ENCODE peak calls at places on chromosomes 16 and 17, in four cellular contexts. N is GM23338; Z is CD4-positive, CD25-positive, alpha-beta regulatory T cell; T is breast epithelium. S is an unnamed sample. For H3K27me3, the result is how much of the 10 kb centered on the place peaks cover.

GRCh38 chr17:18143044-18143936 is 34.7 kb downstream of the MYO15A start:
- DNase-seq in N (peak), Z (no peak), T (no peak), S (no peak)

GRCh38 chr17:45021607-45022287 is 29.7 kb downstream of the DCAKD start:
- DNase-seq in N (peak), Z (peak), T (peak), S (peak)

GRCh38 chr17:30224419-30224960 is 11.0 kb downstream of the SLC6A4 start:
- DNase-seq in N (no peak), Z (no peak), T (no peak), S (no peak)

GRCh38 chr17:47204722-47205418 is 4.3 kb upstream of the MYL4 start:
- DNase-seq in N (no peak), Z (peak), T (no peak), S (no peak)

GRCh38 chr16:54505479-54506247 is 219.1 kb upstream of the IRX3 start:
- DNase-seq in N (no peak), Z (no peak), T (no peak), S (no peak)

GRCh38 chr16:8346291-8346690 is 244.0 kb downstream of the TMEM114 start:
- DNase-seq in N (peak), Z (no peak), T (no peak), S (no peak)

GRCh38 chr16:48535831-48536599 is 74.0 kb downstream of the N4BP1 start:
- DNase-seq in N (peak), Z (no peak), T (peak), S (peak)

GRCh38 chr17:16197276-16197675 is 18.1 kb downstream of the NCOR1 start:
- DNase-seq in N (no peak), Z (no peak), T (no peak), S (no peak)

GRCh38 chr17:31581491-31581890 is 190.0 kb downstream of the RAB11FIP4 start:
- DNase-seq in N (no peak), Z (no peak), T (no peak), S (no peak)

GRCh38 chr17:33811984-33812383 is 443.1 kb upstream of the CCL2 start:
- DNase-seq in N (no peak), Z (no peak), T (no peak), S (no peak)

GRCh38 chr16:912684-913613 is 57.8 kb downstream of the LMF1 start:
- DNase-seq in N (no peak), Z (no peak), T (no peak), S (no peak)

GRCh38 chr16:71883193-71883848 is 661 bp downstream of the ZNF821 start:
- DNase-seq in N (peak), Z (peak), T (no peak), S (peak)

GRCh38 chr16:75319513-75320401 is 68.3 kb upstream of the BCAR1 start:
- DNase-seq in N (no peak), Z (peak), T (no peak), S (peak)

GRCh38 chr17:69175812-69176517 is 34.3 kb upstream of the ABCA6 start:
- DNase-seq in N (no peak), Z (no peak), T (no peak), S (peak)

GRCh38 chr17:7260601-7261376 is 1.5 kb downstream of the CLDN7 start:
- DNase-seq in N (peak), Z (peak), T (peak), S (no peak)

GRCh38 chr17:7261377-7262191 is 694 bp downstream of the CLDN7 start:
- DNase-seq in N (peak), Z (peak), T (no peak), S (no peak)

GRCh38 chr17:7262192-7263070 is at the start of gene CLDN7:
- DNase-seq in N (peak), Z (no peak), T (peak), S (no peak)

GRCh38 chr17:7263801-7264078 is 1.5 kb upstream of the CLDN7 start:
- DNase-seq in N (peak), Z (no peak), T (no peak), S (no peak)

DNA sequence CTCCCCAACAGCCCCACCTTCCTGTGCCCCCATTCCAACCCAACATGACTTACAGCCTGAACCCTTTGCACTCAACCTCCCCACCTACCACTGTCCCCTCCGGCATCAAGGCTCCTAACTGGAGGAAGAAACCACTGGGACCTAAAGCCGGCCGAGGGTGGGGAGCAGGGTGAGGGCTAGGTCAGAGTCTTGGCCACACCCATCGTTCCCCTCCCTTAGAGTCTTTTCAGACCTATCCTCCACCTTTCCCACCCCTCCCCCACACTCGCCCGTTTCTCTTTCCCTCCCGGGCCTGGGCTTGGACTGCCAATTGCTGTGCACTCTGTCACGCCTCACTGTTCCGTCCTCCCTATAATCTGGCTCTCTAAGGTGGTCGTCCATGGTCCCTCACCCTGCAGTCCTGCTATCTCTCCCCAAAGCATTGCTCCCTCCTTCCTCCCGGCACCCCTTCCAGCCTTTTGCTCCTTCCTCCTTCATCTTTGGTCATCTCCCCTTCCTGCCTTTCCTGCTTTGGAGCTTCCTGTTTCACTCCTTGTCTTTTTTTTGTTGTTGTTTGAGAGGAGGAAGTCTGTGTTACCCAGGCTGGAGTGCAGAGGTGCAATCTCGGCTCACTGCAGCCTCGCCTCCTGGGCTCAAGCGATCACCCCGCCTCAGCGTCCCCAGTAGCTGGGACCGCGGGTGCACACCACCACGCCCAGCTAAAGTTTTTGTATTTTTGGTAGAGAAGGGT is 958 bp upstream of the CLDN7 start:
- DNase-seq in N (peak), Z (no peak), T (peak), S (no peak)
- H3K27ac ChIP-seq in N (peak), Z (no peak), T (peak), S (peak)

GRCh38 chr16:58261263-58261662 is 33.6 kb downstream of the PRSS54 start:
- DNase-seq in N (no peak), Z (no peak), T (no peak), S (no peak)
- H3K27me3 ChIP-seq in N (under half), Z (under half), T (under half), S (under half)

GRCh38 chr17:49752508-49752907 is 11.4 kb downstream of the FAM117A start:
- DNase-seq in N (no peak), Z (no peak), T (no peak), S (no peak)
- H3K27ac ChIP-seq in N (peak), Z (peak), T (no peak), S (no peak)

DNA sequence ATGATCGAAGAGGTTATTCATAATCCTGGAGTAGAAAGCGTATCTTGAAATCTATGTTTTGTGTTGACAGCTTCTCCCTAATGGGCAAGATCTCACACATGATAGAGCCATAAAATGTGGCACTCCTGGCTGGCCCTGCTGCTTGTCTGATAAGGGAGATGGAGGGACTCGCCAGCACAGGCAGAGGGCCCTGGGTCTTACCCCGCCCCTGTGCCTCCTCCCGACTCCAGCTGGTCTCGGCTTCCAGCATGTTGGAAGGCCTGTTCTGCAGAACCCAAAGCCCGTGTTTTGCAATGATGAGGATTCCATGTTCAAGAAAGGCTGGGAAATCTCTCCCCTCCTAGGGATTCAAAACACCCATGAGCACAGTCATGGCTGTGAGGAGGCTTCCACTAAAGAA is 106.7 kb upstream of the SDK2 start:
- DNase-seq in N (no peak), Z (no peak), T (no peak), S (no peak)
- H3K27me3 ChIP-seq in N (under half), Z (under half), T (under half), S (under half)

GRCh38 chr17:64172510-64172909 is 42.6 kb upstream of the ERN1 start:
- DNase-seq in N (no peak), Z (no peak), T (no peak), S (no peak)

GRCh38 chr17:64174686-64175456 is 44.9 kb upstream of the ERN1 start:
- DNase-seq in N (no peak), Z (no peak), T (no peak), S (no peak)

GRCh38 chr17:64176556-64176955 is 46.6 kb upstream of the ERN1 start:
- DNase-seq in N (no peak), Z (no peak), T (no peak), S (no peak)

GRCh38 chr17:64171041-64171440 is 41.1 kb upstream of the ERN1 start:
- DNase-seq in N (no peak), Z (no peak), T (no peak), S (peak)

GRCh38 chr17:64173646-64174045 is 43.7 kb upstream of the ERN1 start:
- DNase-seq in N (no peak), Z (no peak), T (no peak), S (no peak)
- H3K27ac ChIP-seq in N (no peak), Z (no peak), T (no peak), S (no peak)

DNA sequence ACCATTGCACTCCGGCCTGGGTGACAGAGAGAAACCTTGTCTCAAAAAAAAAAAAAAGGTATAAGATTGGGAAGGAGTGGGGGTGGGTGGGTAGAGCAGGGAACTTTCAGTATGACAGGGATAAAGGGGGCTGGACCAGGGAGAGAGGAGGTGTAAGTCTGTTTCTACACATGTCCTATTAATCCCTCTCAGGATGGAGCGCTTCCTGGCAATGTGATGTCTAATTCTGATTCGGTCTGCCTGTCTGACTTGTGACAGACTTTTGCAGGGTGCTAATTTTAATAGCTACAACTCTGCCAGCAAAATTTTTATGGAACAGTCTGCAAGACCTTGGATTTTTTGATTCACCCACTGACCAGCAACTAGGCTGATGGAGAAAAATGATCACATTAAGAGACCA is 53.8 kb upstream of the SLC25A19 start:
- DNase-seq in N (no peak), Z (no peak), T (no peak), S (no peak)
- H3K27me3 ChIP-seq in N (under half), Z (under half), T (under half), S (under half)

DNA sequence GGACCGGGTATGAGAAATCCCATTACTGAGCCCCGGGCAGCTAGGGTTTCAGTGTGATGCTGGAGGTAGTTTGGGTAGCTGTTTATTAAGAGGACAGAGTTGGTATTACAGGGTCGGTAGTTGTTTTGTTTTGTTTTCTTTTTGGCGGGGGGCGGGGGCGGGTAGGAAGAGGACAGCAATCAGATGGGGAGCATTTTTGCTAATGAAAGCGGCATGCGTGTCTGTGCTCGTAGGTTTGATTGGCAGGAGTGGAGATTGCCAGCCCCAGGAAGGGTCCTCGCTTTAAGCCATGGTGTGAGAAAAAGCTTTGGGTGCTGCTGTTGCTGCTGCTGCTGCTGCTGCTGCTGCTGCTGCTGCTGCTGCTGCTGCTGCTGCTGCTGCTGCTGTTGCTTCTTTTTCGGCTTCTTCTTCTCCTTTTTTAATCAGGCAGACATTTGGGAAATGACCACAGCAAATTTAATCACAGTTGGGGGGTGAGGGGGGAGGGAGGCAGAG is 498.5 kb upstream of the ZFHX3 start:
- DNase-seq in N (peak), Z (no peak), T (no peak), S (no peak)
- H3K27ac ChIP-seq in N (no peak), Z (no peak), T (no peak), S (no peak)

GRCh38 chr16:53372942-53373871 is 61.1 kb upstream of the RBL2 start:
- DNase-seq in N (peak), Z (peak), T (peak), S (peak)
- H3K27me3 ChIP-seq in N (under half), Z (under half), T (under half), S (under half)

GRCh38 chr17:27747462-27748359 is 52.6 kb downstream of the NOS2 start:
- DNase-seq in N (peak), Z (no peak), T (no peak), S (no peak)
- H3K27ac ChIP-seq in N (no peak), Z (no peak), T (no peak), S (no peak)